ENCODE peak calls at places on chromosomes 3 and 15, in seven cellular contexts. One of them, this sample, is unnamed.

GRCh38 chr3:150202696-150203095 is 205.4 kb upstream of the TSC22D2 start:
- DNase-seq in A549: no peak
- DNase-seq in heart left ventricle: no peak
- DNase-seq in neuronal stem cell: no peak
- DNase-seq in SJSA1: no peak
- DNase-seq in body of pancreas: no peak
- DNase-seq in Panc1: no peak
- DNase-seq in this sample: peak; percentile 13

GRCh38 chr3:186165331-186165730 is 56.4 kb upstream of the ETV5 start:
- DNase-seq in heart left ventricle: no peak
- DNase-seq in SJSA1: no peak
- DNase-seq in Panc1: no peak
- DNase-seq in body of pancreas: no peak
- DNase-seq in A549: no peak
- DNase-seq in neuronal stem cell: no peak
- DNase-seq in this sample: no peak

GRCh38 chr3:186094696-186095095 is 14.2 kb downstream of the ETV5 start:
- DNase-seq in SJSA1: no peak
- DNase-seq in Panc1: no peak
- DNase-seq in neuronal stem cell: no peak
- DNase-seq in A549: no peak
- DNase-seq in heart left ventricle: no peak
- DNase-seq in body of pancreas: no peak
- DNase-seq in this sample: no peak

GRCh38 chr15:70917955-70918354 is 25.3 kb downstream of the LRRC49 start:
- DNase-seq in neuronal stem cell: no peak
- DNase-seq in A549: no peak
- DNase-seq in heart left ventricle: no peak
- DNase-seq in body of pancreas: no peak
- DNase-seq in Panc1: no peak
- DNase-seq in SJSA1: no peak
- DNase-seq in this sample: no peak

GRCh38 chr3:55235416-55235815 is 251.7 kb downstream of the WNT5A start:
- DNase-seq in neuronal stem cell: no peak
- DNase-seq in A549: no peak
- DNase-seq in Panc1: no peak
- DNase-seq in body of pancreas: no peak
- DNase-seq in SJSA1: peak; percentile 96
- DNase-seq in heart left ventricle: no peak
- DNase-seq in this sample: no peak

GRCh38 chr3:50516048-50516871 is 12.8 kb upstream of the CACNA2D2 start:
- DNase-seq in SJSA1: no peak
- DNase-seq in heart left ventricle: peak; percentile 86
- DNase-seq in Panc1: no peak
- DNase-seq in A549: no peak
- DNase-seq in body of pancreas: peak; percentile 13
- DNase-seq in neuronal stem cell: peak; percentile 53
- DNase-seq in this sample: peak; percentile 94

GRCh38 chr15:83890584-83890983 is 236.7 kb downstream of the ADAMTSL3 start:
- DNase-seq in heart left ventricle: no peak
- DNase-seq in Panc1: no peak
- DNase-seq in body of pancreas: no peak
- DNase-seq in A549: no peak
- DNase-seq in neuronal stem cell: no peak
- DNase-seq in SJSA1: no peak
- DNase-seq in this sample: no peak

GRCh38 chr15:89136818-89137772 is 48.8 kb downstream of the ABHD2 start:
- DNase-seq in heart left ventricle: no peak
- DNase-seq in A549: no peak
- DNase-seq in neuronal stem cell: no peak
- DNase-seq in body of pancreas: peak; percentile 64
- DNase-seq in Panc1: no peak
- DNase-seq in SJSA1: no peak
- DNase-seq in this sample: no peak

GRCh38 chr3:177357352-177358084 is 160.2 kb upstream of the TBL1XR1 start:
- DNase-seq in heart left ventricle: no peak
- DNase-seq in A549: peak; percentile 63
- DNase-seq in body of pancreas: peak; percentile 32
- DNase-seq in SJSA1: peak; percentile 82
- DNase-seq in neuronal stem cell: no peak
- DNase-seq in Panc1: peak; percentile 45
- DNase-seq in this sample: peak; percentile 53

GRCh38 chr3:32384938-32385337 is 6.7 kb upstream of the CMTM7 start:
- DNase-seq in heart left ventricle: no peak
- DNase-seq in A549: no peak
- DNase-seq in neuronal stem cell: peak; percentile 48
- DNase-seq in Panc1: no peak
- DNase-seq in SJSA1: no peak
- DNase-seq in body of pancreas: no peak
- DNase-seq in this sample: no peak

GRCh38 chr3:11558002-11558401 is 85.7 kb downstream of the VGLL4 start:
- DNase-seq in neuronal stem cell: no peak
- DNase-seq in A549: no peak
- DNase-seq in SJSA1: peak; percentile 62
- DNase-seq in body of pancreas: peak; percentile 4
- DNase-seq in heart left ventricle: peak; percentile 28
- DNase-seq in Panc1: no peak
- DNase-seq in this sample: no peak

GRCh38 chr3:31314261-31314660 is 218.5 kb upstream of the STT3B start:
- DNase-seq in A549: no peak
- DNase-seq in Panc1: no peak
- DNase-seq in neuronal stem cell: no peak
- DNase-seq in SJSA1: no peak
- DNase-seq in heart left ventricle: no peak
- DNase-seq in body of pancreas: no peak
- DNase-seq in this sample: no peak
- H3K4me1 ChIP-seq in A549: no peaks in the 10 kb centered on the region
- H3K4me1 ChIP-seq in Panc1: no peaks in the 10 kb centered on the region
- H3K4me1 ChIP-seq in neuronal stem cell: peaks cover under 1% of the 10 kb centered on the region
- H3K4me1 ChIP-seq in SJSA1: no peaks in the 10 kb centered on the region
- H3K4me1 ChIP-seq in heart left ventricle: no peaks in the 10 kb centered on the region
- H3K4me1 ChIP-seq in body of pancreas: no peaks in the 10 kb centered on the region
- H3K4me1 ChIP-seq in this sample: no peaks in the 10 kb centered on the region

GRCh38 chr15:92633001-92633400 is 22.6 kb downstream of the FAM174B start:
- DNase-seq in neuronal stem cell: no peak
- DNase-seq in SJSA1: no peak
- DNase-seq in body of pancreas: no peak
- DNase-seq in A549: no peak
- DNase-seq in heart left ventricle: no peak
- DNase-seq in Panc1: no peak
- DNase-seq in this sample: no peak

GRCh38 chr15:92636401-92636949 is 19.1 kb downstream of the FAM174B start:
- DNase-seq in heart left ventricle: no peak
- DNase-seq in neuronal stem cell: no peak
- DNase-seq in body of pancreas: no peak
- DNase-seq in SJSA1: no peak
- DNase-seq in Panc1: no peak
- DNase-seq in A549: no peak
- DNase-seq in this sample: no peak

GRCh38 chr15:92634046-92634445 is 21.5 kb downstream of the FAM174B start:
- DNase-seq in A549: no peak
- DNase-seq in SJSA1: no peak
- DNase-seq in body of pancreas: no peak
- DNase-seq in neuronal stem cell: no peak
- DNase-seq in Panc1: no peak
- DNase-seq in heart left ventricle: no peak
- DNase-seq in this sample: peak; percentile 55

GRCh38 chr15:92633418-92633817 is 22.2 kb downstream of the FAM174B start:
- DNase-seq in heart left ventricle: no peak
- DNase-seq in body of pancreas: no peak
- DNase-seq in SJSA1: no peak
- DNase-seq in Panc1: no peak
- DNase-seq in neuronal stem cell: no peak
- DNase-seq in A549: no peak
- DNase-seq in this sample: no peak

DNA sequence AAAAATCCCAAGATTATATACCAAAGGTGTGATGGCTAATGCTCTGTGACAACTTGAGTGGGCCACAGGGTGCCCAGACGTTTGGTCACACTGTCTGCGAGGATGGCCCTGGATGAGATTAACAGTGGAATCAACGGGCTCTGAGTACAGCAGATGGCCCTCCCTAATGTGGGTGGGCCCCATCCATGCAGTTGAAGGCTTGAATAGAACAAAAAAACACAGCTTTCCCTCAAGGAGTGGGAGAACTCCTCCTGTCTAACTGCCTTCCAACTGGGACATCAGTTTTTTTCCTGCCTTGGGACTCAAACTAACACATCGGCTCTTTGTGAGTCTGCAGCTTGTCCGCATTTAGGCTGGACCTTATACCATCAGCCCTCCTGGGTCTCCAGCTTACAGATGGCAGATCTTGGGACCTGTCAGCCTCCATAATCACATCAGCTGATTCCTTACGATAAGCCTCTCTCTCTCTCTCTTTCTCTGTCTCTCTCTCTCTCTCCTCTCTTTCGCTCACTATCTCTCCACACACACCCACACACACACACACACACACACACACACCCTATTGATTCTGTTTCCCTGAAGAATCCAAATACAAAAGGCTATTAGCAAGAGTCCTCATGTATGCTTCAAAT is 20.8 kb downstream of the FAM174B start:
- DNase-seq in neuronal stem cell: no peak
- DNase-seq in SJSA1: no peak
- DNase-seq in heart left ventricle: no peak
- DNase-seq in A549: no peak
- DNase-seq in body of pancreas: no peak
- DNase-seq in Panc1: no peak
- DNase-seq in this sample: peak; percentile 56
- H3K4me3 ChIP-seq in neuronal stem cell: no peak overlapping the region
- H3K4me3 ChIP-seq in SJSA1: no peak overlapping the region
- H3K4me3 ChIP-seq in heart left ventricle: no peak overlapping the region
- H3K4me3 ChIP-seq in A549: no peak overlapping the region
- H3K4me3 ChIP-seq in body of pancreas: no peak overlapping the region
- H3K4me3 ChIP-seq in Panc1: no peak overlapping the region
- H3K4me3 ChIP-seq in this sample: no peak overlapping the region

GRCh38 chr15:68599153-68599545 is 20.4 kb downstream of the CORO2B start:
- DNase-seq in heart left ventricle: no peak
- DNase-seq in neuronal stem cell: no peak
- DNase-seq in Panc1: no peak
- DNase-seq in SJSA1: no peak
- DNase-seq in A549: no peak
- DNase-seq in body of pancreas: no peak
- DNase-seq in this sample: no peak

GRCh38 chr15:68597581-68597980 is 18.8 kb downstream of the CORO2B start:
- DNase-seq in Panc1: no peak
- DNase-seq in SJSA1: no peak
- DNase-seq in neuronal stem cell: no peak
- DNase-seq in heart left ventricle: no peak
- DNase-seq in A549: no peak
- DNase-seq in body of pancreas: no peak
- DNase-seq in this sample: no peak

GRCh38 chr15:68596691-68597090 is 17.9 kb downstream of the CORO2B start:
- DNase-seq in body of pancreas: no peak
- DNase-seq in Panc1: no peak
- DNase-seq in neuronal stem cell: no peak
- DNase-seq in heart left ventricle: no peak
- DNase-seq in SJSA1: no peak
- DNase-seq in A549: no peak
- DNase-seq in this sample: no peak

GRCh38 chr15:68599560-68600071 is 20.8 kb downstream of the CORO2B start:
- DNase-seq in heart left ventricle: no peak
- DNase-seq in SJSA1: peak; percentile 23
- DNase-seq in A549: no peak
- DNase-seq in neuronal stem cell: peak; percentile 86
- DNase-seq in body of pancreas: no peak
- DNase-seq in Panc1: no peak
- DNase-seq in this sample: peak; percentile 98

DNA sequence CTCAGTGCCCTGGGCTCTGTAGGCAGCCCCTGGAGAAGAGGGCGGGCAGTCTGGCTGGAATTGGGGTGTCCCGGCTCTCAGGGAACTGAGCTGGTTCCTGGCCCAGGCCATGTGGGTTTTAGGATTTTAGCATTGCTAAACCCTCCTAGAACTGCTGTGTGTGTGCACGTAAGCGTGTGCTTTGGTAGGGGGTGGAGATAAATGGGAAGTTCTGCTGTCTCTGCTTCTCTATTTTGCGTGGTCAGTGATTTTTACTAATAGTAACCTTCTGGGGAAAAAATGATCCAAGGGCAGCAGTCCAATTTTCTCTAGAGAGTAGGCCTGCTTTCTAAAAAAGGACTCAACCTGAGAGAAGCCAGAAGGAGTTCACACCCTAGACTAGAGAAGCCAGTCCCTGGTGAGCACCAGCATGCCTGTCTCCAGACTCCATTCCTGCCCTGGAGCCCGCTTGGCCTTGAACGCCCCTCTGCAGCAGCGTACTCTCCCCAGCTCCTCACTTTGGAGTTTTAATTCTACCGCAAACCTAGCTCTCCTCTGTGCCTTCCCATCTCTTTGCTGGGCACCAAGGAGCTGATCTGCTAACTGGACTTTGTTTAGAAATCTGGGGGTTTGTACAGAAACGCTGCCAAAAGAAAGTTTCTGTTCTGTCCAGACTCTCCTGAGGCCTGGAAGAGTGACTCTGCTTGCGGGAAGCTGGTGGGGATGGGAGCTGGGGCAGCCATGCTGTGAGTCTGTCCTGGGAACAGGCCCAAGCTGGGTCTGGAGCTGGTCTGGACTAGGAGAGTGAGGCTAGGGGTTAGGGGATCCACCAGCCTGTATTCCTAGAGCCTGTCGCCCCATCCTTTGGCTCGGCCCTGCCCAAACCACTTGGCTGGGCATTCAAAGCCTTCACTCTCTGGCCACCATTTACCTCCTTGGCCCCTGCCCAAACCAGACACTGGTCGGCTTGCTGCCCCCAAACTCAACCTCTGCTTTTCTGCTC is 19.7 kb downstream of the CORO2B start:
- DNase-seq in body of pancreas: no peak
- DNase-seq in SJSA1: no peak
- DNase-seq in heart left ventricle: no peak
- DNase-seq in Panc1: no peak
- DNase-seq in neuronal stem cell: no peak
- DNase-seq in A549: no peak
- DNase-seq in this sample: no peak
- H3K4me1 ChIP-seq in body of pancreas: no peaks in the 10 kb centered on the region
- H3K4me1 ChIP-seq in SJSA1: peaks cover 6% of the 10 kb centered on the region
- H3K4me1 ChIP-seq in heart left ventricle: peaks cover 66% of the 10 kb centered on the region
- H3K4me1 ChIP-seq in Panc1: no peaks in the 10 kb centered on the region
- H3K4me1 ChIP-seq in neuronal stem cell: peaks cover 36% of the 10 kb centered on the region
- H3K4me1 ChIP-seq in A549: no peaks in the 10 kb centered on the region
- H3K4me1 ChIP-seq in this sample: peaks cover 24% of the 10 kb centered on the region

GRCh38 chr3:12998648-12999047 is 74.6 kb downstream of the IQSEC1 start:
- DNase-seq in neuronal stem cell: no peak
- DNase-seq in body of pancreas: no peak
- DNase-seq in Panc1: no peak
- DNase-seq in SJSA1: no peak
- DNase-seq in heart left ventricle: no peak
- DNase-seq in A549: no peak
- DNase-seq in this sample: no peak

GRCh38 chr3:13002398-13003124 is 70.7 kb downstream of the IQSEC1 start:
- DNase-seq in A549: no peak
- DNase-seq in heart left ventricle: no peak
- DNase-seq in Panc1: no peak
- DNase-seq in SJSA1: no peak
- DNase-seq in neuronal stem cell: no peak
- DNase-seq in body of pancreas: no peak
- DNase-seq in this sample: peak; percentile 72

GRCh38 chr3:12997387-12997786 is 75.8 kb downstream of the IQSEC1 start:
- DNase-seq in body of pancreas: no peak
- DNase-seq in Panc1: no peak
- DNase-seq in heart left ventricle: no peak
- DNase-seq in SJSA1: no peak
- DNase-seq in neuronal stem cell: no peak
- DNase-seq in A549: no peak
- DNase-seq in this sample: no peak

GRCh38 chr3:12996181-12996506 is 77.1 kb downstream of the IQSEC1 start:
- DNase-seq in SJSA1: no peak
- DNase-seq in neuronal stem cell: no peak
- DNase-seq in Panc1: no peak
- DNase-seq in heart left ventricle: no peak
- DNase-seq in body of pancreas: no peak
- DNase-seq in A549: no peak
- DNase-seq in this sample: no peak

GRCh38 chr3:12999147-13000140 is 73.8 kb downstream of the IQSEC1 start:
- DNase-seq in heart left ventricle: peak; percentile 92
- DNase-seq in SJSA1: no peak
- DNase-seq in A549: no peak
- DNase-seq in body of pancreas: peak; percentile 51
- DNase-seq in neuronal stem cell: no peak
- DNase-seq in Panc1: no peak
- DNase-seq in this sample: peak; percentile 40
- H3K4me3 ChIP-seq in heart left ventricle: no peak overlapping the region
- H3K4me3 ChIP-seq in SJSA1: no peak overlapping the region
- H3K4me3 ChIP-seq in A549: no peak overlapping the region
- H3K4me3 ChIP-seq in body of pancreas: no peak overlapping the region
- H3K4me3 ChIP-seq in neuronal stem cell: no peak overlapping the region
- H3K4me3 ChIP-seq in Panc1: no peak overlapping the region
- H3K4me3 ChIP-seq in this sample: no peak overlapping the region